ENCODE peak calls at places on chromosomes 3 and 15, in six cellular contexts. V is left ventricle myocardium inferior, H is heart left ventricle, G is PC-3, U is ovary, R is mucosa of descending colon. J is an unnamed sample.

GRCh38 chr15:63035253-63035652 is 7.3 kb upstream of the TPM1 start:
- DNase-seq in V (no peak), G (no peak), U (no peak), R (no peak), H (no peak), J (no peak)

GRCh38 chr15:100263721-100264455 is 77.9 kb downstream of the ADAMTS17 start:
- DNase-seq in V (no peak), U (no peak), G (no peak), H (no peak), R (no peak), J (no peak)

GRCh38 chr15:78991879-78992278 is 47.0 kb upstream of the CTSH start:
- DNase-seq in R (no peak), U (no peak), V (no peak), H (peak), G (no peak), J (no peak)

GRCh38 chr15:66124626-66125025 is 128.9 kb downstream of the MEGF11 start:
- DNase-seq in U (no peak), V (no peak), G (no peak), H (no peak), R (no peak), J (no peak)

GRCh38 chr15:77824361-77824985 is 191.8 kb upstream of the LINGO1 start:
- DNase-seq in R (no peak), H (peak), G (no peak), V (no peak), U (no peak), J (no peak)

GRCh38 chr3:69566256-69566655 is 173.0 kb upstream of the MITF start:
- DNase-seq in G (no peak), H (no peak), U (no peak), V (no peak), R (no peak), J (no peak)

GRCh38 chr15:73723146-73723545 is 30.0 kb downstream of the INSYN1 start:
- DNase-seq in U (no peak), V (no peak), R (no peak), H (no peak), G (no peak), J (no peak)

GRCh38 chr3:42515391-42515916 is 13.0 kb downstream of the VIPR1 start:
- DNase-seq in V (peak), H (peak), R (peak), U (no peak), G (no peak), J (peak)

GRCh38 chr3:47664519-47664918 is 85.9 kb upstream of the CSPG5 start:
- DNase-seq in V (no peak), U (no peak), H (no peak), R (no peak), G (peak), J (no peak)

GRCh38 chr3:45482829-45483228 is 94.5 kb downstream of the LARS2 start:
- DNase-seq in G (no peak), U (no peak), R (no peak), H (no peak), V (no peak), J (no peak)

GRCh38 chr3:131033480-131034080 is 6.9 kb downstream of the NEK11 start:
- DNase-seq in G (peak), H (no peak), R (no peak), V (no peak), U (no peak), J (no peak)

GRCh38 chr3:67947808-67948508 is 293.5 kb upstream of the SUCLG2 start:
- DNase-seq in V (no peak), H (no peak), R (peak), U (no peak), G (peak), J (no peak)

GRCh38 chr3:56894912-56895431 is 93.2 kb upstream of the ARHGEF3 start:
- DNase-seq in R (no peak), U (no peak), V (no peak), H (no peak), G (no peak), J (no peak)

GRCh38 chr3:117692416-117692995 is 982.9 kb downstream of the TUSC7 start:
- DNase-seq in G (peak), U (no peak), R (no peak), V (no peak), H (no peak), J (no peak)

GRCh38 chr15:50911641-50912040 is 3.2 kb downstream of the AP4E1 start:
- DNase-seq in U (no peak), V (no peak), R (no peak), G (no peak), H (no peak), J (no peak)

GRCh38 chr3:150588027-150588830 is 14.9 kb upstream of the SELENOT start:
- DNase-seq in R (no peak), V (peak), U (no peak), H (peak), G (no peak), J (no peak)

GRCh38 chr15:46146915-46147314 is 512.1 kb downstream of the SQOR start:
- DNase-seq in H (peak), U (no peak), G (no peak), R (no peak), V (no peak), J (no peak)

GRCh38 chr3:139380575-139380974 is 8.9 kb downstream of the COPB2 start:
- DNase-seq in H (no peak), G (no peak), U (no peak), V (no peak), R (no peak), J (no peak)

GRCh38 chr3:155455765-155456164 is 162.3 kb upstream of the STRIT1 start:
- DNase-seq in R (no peak), H (no peak), V (no peak), G (no peak), U (no peak), J (no peak)

GRCh38 chr3:169664034-169664820 is 715 bp upstream of the MECOM start:
- DNase-seq in R (no peak), G (peak), U (no peak), V (no peak), H (no peak), J (peak)

GRCh38 chr15:49887604-49888340 is 231.3 kb downstream of the ATP8B4 start:
- DNase-seq in H (no peak), R (no peak), V (no peak), G (no peak), U (no peak), J (no peak)

GRCh38 chr3:102158080-102158756 is 276.6 kb upstream of the ZPLD1 start:
- DNase-seq in H (no peak), V (no peak), R (no peak), U (no peak), G (peak), J (no peak)

GRCh38 chr15:95698230-95698629 is 632.3 kb upstream of the NR2F2 start:
- DNase-seq in V (no peak), H (no peak), G (no peak), R (no peak), U (no peak), J (no peak)

GRCh38 chr3:151085889-151086483 is 522 bp downstream of the MED12L start:
- DNase-seq in U (peak), V (no peak), H (peak), R (peak), G (no peak), J (peak)

GRCh38 chr3:188133646-188134045 is 20.3 kb upstream of the LPP start:
- DNase-seq in G (peak), H (no peak), R (no peak), V (no peak), U (no peak), J (no peak)

GRCh38 chr3:159130108-159130507 is 328.3 kb downstream of the MFSD1 start:
- DNase-seq in V (no peak), H (no peak), R (no peak), G (peak), U (no peak), J (no peak)

GRCh38 chr15:85118581-85118980 is 136.9 kb downstream of the PDE8A start:
- DNase-seq in R (no peak), U (no peak), V (peak), H (no peak), G (no peak), J (no peak)

DNA sequence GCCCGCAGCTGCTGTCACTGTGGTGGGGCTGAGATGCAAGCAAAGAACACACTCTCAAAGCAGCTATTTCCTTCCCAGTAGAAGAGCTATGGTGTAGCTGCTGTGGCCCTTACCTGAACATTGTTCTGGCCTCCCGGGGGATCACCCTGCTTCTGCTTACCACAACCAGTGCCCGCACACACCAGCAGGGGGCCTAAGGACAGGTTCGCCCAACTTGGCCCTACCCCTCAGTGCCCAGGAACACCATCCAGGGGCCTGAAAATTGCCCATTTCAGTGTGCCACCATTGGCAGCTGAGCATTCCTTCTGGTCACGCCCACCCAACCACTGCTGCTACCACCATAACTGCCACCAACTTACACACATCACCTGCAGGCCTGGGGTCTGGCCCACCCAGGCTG is 113.0 kb downstream of the TP63 start:
- DNase-seq in H (no peak), U (no peak), R (no peak), G (no peak), V (no peak), J (no peak)
- TF ChIP-seq CTCF in H (no peak), U (no peak), R (no peak), G (peak), V (no peak), J (no peak)

DNA sequence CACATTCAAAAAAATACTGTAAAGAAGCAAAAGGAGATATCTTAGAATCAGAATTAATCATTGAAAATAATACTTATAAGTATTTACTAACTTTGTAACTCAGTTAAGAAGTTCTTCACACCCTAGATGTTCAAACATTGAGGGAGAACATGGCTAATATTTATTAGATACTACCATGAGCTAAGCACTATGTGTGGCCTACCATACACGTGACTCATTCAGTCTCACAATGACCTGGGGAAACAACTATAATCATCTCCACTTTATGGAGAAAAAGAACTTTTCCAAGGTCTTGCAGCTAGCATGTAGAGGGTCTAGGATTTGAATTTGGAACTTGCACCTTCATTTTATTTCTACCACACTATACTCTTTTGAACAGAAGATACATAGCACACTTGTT is 361.9 kb upstream of the CFAP20DC start:
- DNase-seq in R (no peak), H (no peak), U (no peak), V (no peak), G (peak), J (no peak)
- TF ChIP-seq CTCF in R (no peak), H (no peak), U (no peak), V (no peak), G (no peak), J (no peak)

GRCh38 chr3:114867828-114868498 is 279.1 kb downstream of the ZBTB20 start:
- DNase-seq in V (no peak), G (no peak), R (no peak), H (no peak), U (no peak), J (peak)
- TF ChIP-seq CTCF in V (no peak), G (no peak), R (no peak), H (no peak), U (no peak), J (no peak)

GRCh38 chr3:50155491-50155878 is 361 bp downstream of the SEMA3F start:
- DNase-seq in H (no peak), R (no peak), U (no peak), G (no peak), V (no peak), J (no peak)
- TF ChIP-seq CTCF in H (no peak), R (no peak), U (no peak), G (no peak), V (no peak), J (no peak)